ENCODE peak calls at places on chromosomes 3 and 15, in seven cellular contexts. I is psoas muscle, U is epithelial cell of proximal tubule, N is glutamatergic neuron, T is testis, F is A549, V is sigmoid colon. S is an unnamed sample.

GRCh38 chr15:87354661-87355410 is 901.7 kb downstream of the NTRK3 start:
- DNase-seq in I (no peak), U (no peak), N (no peak), T (no peak), F (no peak), V (no peak), S (peak)

GRCh38 chr15:99474041-99474906 is 91.5 kb upstream of the MEF2A start:
- DNase-seq in I (peak), U (no peak), N (peak), T (peak), F (no peak), V (peak), S (no peak)

GRCh38 chr3:72193768-72194463 is 409.0 kb upstream of the PROK2 start:
- DNase-seq in I (no peak), U (no peak), N (no peak), T (no peak), F (no peak), V (no peak), S (no peak)

GRCh38 chr3:100437879-100438622 is 36.7 kb downstream of the LNP1 start:
- DNase-seq in I (no peak), U (no peak), N (no peak), T (no peak), F (no peak), V (no peak), S (no peak)

GRCh38 chr15:66741646-66742045 is 39.6 kb downstream of the SMAD6 start:
- DNase-seq in I (no peak), U (no peak), N (no peak), T (no peak), F (no peak), V (no peak), S (no peak)

GRCh38 chr3:112811150-112811884 is 35.3 kb downstream of the CD200R1L start:
- DNase-seq in I (no peak), U (no peak), N (no peak), T (no peak), F (no peak), V (peak), S (no peak)

GRCh38 chr15:100112061-100112420 is 229.7 kb downstream of the ADAMTS17 start:
- DNase-seq in I (no peak), U (no peak), N (no peak), T (no peak), F (no peak), V (peak), S (no peak)

GRCh38 chr3:62574499-62574898 is 201.1 kb upstream of the FEZF2 start:
- DNase-seq in I (no peak), U (no peak), N (no peak), T (no peak), F (no peak), V (no peak), S (no peak)

GRCh38 chr3:134002326-134002725 is 27.4 kb downstream of the SLCO2A1 start:
- DNase-seq in I (no peak), U (peak), N (no peak), T (no peak), F (no peak), V (no peak), S (no peak)

GRCh38 chr3:13705702-13706280 is 156.9 kb downstream of the FBLN2 start:
- DNase-seq in I (no peak), U (no peak), N (peak), T (no peak), F (no peak), V (peak), S (no peak)

GRCh38 chr3:86180696-86181095 is 810.3 kb downstream of the VGLL3 start:
- DNase-seq in I (no peak), U (no peak), N (no peak), T (peak), F (peak), V (no peak), S (peak)

GRCh38 chr3:185900228-185900627 is 37.6 kb downstream of the TRA2B start:
- DNase-seq in I (no peak), U (peak), N (no peak), T (no peak), F (peak), V (no peak), S (peak)

GRCh38 chr15:31523655-31524049 is 197.0 kb downstream of the KLF13 start:
- DNase-seq in I (no peak), U (no peak), N (no peak), T (no peak), F (no peak), V (no peak), S (no peak)

GRCh38 chr15:68488966-68489365 is 57.0 kb upstream of the ITGA11 start:
- DNase-seq in I (no peak), U (peak), N (no peak), T (no peak), F (no peak), V (no peak), S (no peak)

GRCh38 chr15:39918688-39919385 is 1.2 kb downstream of the GPR176 start:
- DNase-seq in I (no peak), U (peak), N (no peak), T (no peak), F (no peak), V (no peak), S (peak)

GRCh38 chr3:182729903-182730674 is 63.2 kb upstream of the ATP11B start:
- DNase-seq in I (no peak), U (no peak), N (no peak), T (no peak), F (no peak), V (no peak), S (no peak)

GRCh38 chr3:134312873-134313838 is 61.1 kb downstream of the AMOTL2 start:
- DNase-seq in I (peak), U (no peak), N (peak), T (peak), F (no peak), V (peak), S (peak)

GRCh38 chr15:56927816-56928215 is 9.4 kb downstream of the TCF12 start:
- DNase-seq in I (no peak), U (no peak), N (no peak), T (no peak), F (no peak), V (no peak), S (no peak)

GRCh38 chr15:63238796-63239195 is 38.6 kb upstream of the APH1B start:
- DNase-seq in I (no peak), U (no peak), N (no peak), T (no peak), F (no peak), V (no peak), S (peak)

GRCh38 chr3:186519021-186519658 is 25.0 kb downstream of the CRYGS start:
- DNase-seq in I (no peak), U (no peak), N (no peak), T (no peak), F (no peak), V (no peak), S (no peak)

GRCh38 chr3:165464736-165465135 is 268.6 kb upstream of the SLITRK3 start:
- DNase-seq in I (no peak), U (no peak), N (no peak), T (no peak), F (no peak), V (no peak), S (peak)

GRCh38 chr15:89954541-89954940 is 41.8 kb upstream of the ARPIN start:
- DNase-seq in I (no peak), U (no peak), N (no peak), T (no peak), F (no peak), V (no peak), S (no peak)

GRCh38 chr15:70055601-70056051 is 42.1 kb downstream of the TLE3 start:
- DNase-seq in I (no peak), U (no peak), N (no peak), T (peak), F (no peak), V (no peak), S (no peak)

GRCh38 chr15:77784361-77785292 is 151.9 kb upstream of the LINGO1 start:
- DNase-seq in I (no peak), U (no peak), N (peak), T (peak), F (peak), V (no peak), S (peak)

GRCh38 chr3:138381950-138382715 is 33.8 kb downstream of the MRAS start:
- DNase-seq in I (peak), U (peak), N (no peak), T (peak), F (no peak), V (peak), S (peak)

GRCh38 chr15:84033793-84034553 is 201.6 kb upstream of the GOLGA6L4 start:
- DNase-seq in I (no peak), U (no peak), N (no peak), T (no peak), F (no peak), V (no peak), S (peak)

GRCh38 chr3:54712539-54712938 is 215.3 kb downstream of the LRTM1 start:
- DNase-seq in I (no peak), U (no peak), N (no peak), T (no peak), F (no peak), V (no peak), S (no peak)

GRCh38 chr3:58421004-58421403 is 12.6 kb downstream of the PDHB start:
- DNase-seq in I (no peak), U (no peak), N (no peak), T (no peak), F (no peak), V (no peak), S (no peak)

GRCh38 chr3:151421956-151422355 is 37.4 kb upstream of the P2RY12 start:
- DNase-seq in I (no peak), U (no peak), N (no peak), T (no peak), F (no peak), V (no peak), S (no peak)

GRCh38 chr15:38252481-38253311 is at the start of gene SPRED1:
- DNase-seq in I (peak), U (no peak), N (peak), T (peak), F (no peak), V (peak), S (peak)

GRCh38 chr3:108088146-108088545 is 2.7 kb downstream of the CD47 start:
- DNase-seq in I (no peak), U (no peak), N (no peak), T (no peak), F (no peak), V (no peak), S (no peak)

GRCh38 chr15:57461541-57461940 is 85.2 kb downstream of the CGNL1 start:
- DNase-seq in I (no peak), U (no peak), N (no peak), T (no peak), F (no peak), V (no peak), S (no peak)

GRCh38 chr15:75732809-75733451 is 20.3 kb upstream of the CSPG4 start:
- DNase-seq in I (peak), U (no peak), N (peak), T (peak), F (peak), V (peak), S (peak)

GRCh38 chr3:106814231-106814630 is 563.0 kb upstream of the CCDC54 start:
- DNase-seq in I (peak), U (no peak), N (peak), T (no peak), F (no peak), V (no peak), S (no peak)
- TF ChIP-seq CTCF in I (no peak), U (no peak), N (no peak), T (no peak), F (no peak), V (no peak), S (no peak)

DNA sequence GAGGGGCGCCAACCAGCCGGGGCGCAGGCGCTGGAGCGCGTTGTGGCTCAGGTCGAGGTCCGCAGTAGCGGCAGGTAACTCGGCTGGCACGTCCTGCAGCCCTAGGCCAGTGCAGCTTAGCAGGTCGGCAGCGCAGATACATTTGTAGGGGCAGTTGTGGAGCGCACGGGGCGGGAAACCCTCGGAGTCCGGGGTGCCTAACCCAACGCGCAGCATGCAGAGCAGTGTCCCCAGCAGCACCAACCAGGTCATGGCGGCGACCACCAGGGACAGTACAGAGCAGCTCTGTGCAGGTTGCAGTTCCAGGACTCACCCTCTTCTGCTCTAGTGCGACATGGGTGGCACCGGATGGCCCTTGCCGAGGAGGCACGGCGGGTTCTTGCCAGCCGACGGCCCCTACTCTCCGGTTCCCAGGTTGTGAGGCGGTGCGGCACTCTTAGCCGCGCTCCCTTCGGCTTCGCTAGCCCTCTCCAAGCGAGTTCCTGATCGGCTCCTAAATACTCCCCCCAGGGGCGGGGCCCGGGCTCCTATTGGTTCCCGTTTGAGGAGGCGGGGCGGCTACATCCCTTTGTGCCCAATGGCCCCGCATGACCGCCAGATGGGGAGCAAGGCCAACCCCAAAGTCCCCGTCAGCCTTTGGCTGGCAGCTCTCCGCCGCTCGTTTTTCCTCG is at the start of gene AMIGO3:
- DNase-seq in I (peak), U (no peak), N (peak), T (peak), F (peak), V (peak), S (peak)
- TF ChIP-seq CTCF in I (peak), U (peak), N (peak), T (peak), F (no peak), V (peak), S (peak)

DNA sequence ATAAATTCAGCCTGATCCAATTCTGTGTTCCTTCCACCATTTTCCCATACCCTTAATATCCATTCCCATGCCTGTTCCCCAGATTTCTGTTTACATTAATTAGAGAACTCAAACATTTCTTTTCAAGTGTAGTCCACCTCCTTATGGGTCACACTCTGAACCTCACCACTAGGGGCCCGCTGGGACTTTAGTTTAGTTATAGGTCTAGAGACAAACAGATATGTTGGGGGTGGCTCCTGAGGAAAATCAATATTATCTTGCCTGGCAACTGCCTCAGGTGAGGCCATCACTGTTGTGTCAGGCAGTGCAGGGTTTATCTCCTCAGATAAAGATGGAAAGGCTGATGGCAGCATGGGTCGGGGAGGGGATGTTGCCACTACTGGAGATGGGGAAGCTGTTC is 72.8 kb downstream of the CLDN1 start:
- DNase-seq in I (no peak), U (no peak), N (no peak), T (no peak), F (no peak), V (no peak), S (no peak)
- TF ChIP-seq CTCF in I (no peak), U (no peak), N (no peak), T (no peak), F (no peak), V (no peak), S (no peak)

DNA sequence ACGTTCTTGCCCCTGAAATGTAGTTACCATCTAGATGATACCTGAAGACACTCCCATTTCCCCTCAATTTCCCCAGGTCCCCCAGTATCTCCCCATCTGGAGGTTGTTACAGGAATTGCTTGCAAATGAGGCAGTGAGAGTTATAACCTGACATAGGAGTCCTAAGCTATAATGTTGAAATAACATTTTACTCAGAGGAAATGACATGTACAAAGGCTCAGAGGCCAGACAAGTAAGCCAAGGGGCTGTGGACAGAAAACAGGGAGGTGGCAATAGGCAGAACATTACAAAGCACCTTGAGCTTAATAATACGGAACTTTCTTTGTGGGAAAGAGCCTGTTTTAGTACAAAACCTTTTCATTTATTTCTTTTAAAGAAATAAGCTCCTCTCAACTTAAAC is 171.9 kb downstream of the FRMD5 start:
- DNase-seq in I (no peak), U (no peak), N (no peak), T (no peak), F (no peak), V (no peak), S (no peak)
- TF ChIP-seq CTCF in I (no peak), U (peak), N (no peak), T (no peak), F (no peak), V (no peak), S (no peak)

GRCh38 chr3:59425371-59425770 is 375.5 kb upstream of the CFAP20DC start:
- DNase-seq in I (no peak), U (no peak), N (no peak), T (peak), F (no peak), V (no peak), S (peak)

GRCh38 chr3:59422312-59422711 is 372.5 kb upstream of the CFAP20DC start:
- DNase-seq in I (no peak), U (no peak), N (no peak), T (no peak), F (no peak), V (no peak), S (peak)

GRCh38 chr3:59425942-59426341 is 376.1 kb upstream of the CFAP20DC start:
- DNase-seq in I (no peak), U (no peak), N (no peak), T (no peak), F (no peak), V (no peak), S (no peak)

GRCh38 chr3:59424268-59425010 is 374.6 kb upstream of the CFAP20DC start:
- DNase-seq in I (no peak), U (no peak), N (no peak), T (no peak), F (no peak), V (no peak), S (peak)

GRCh38 chr3:59423707-59424106 is 373.9 kb upstream of the CFAP20DC start:
- DNase-seq in I (no peak), U (no peak), N (no peak), T (no peak), F (no peak), V (no peak), S (no peak)
- TF ChIP-seq CTCF in I (no peak), U (no peak), N (no peak), T (no peak), F (no peak), V (no peak), S (no peak)

S was measured in RWPE1.